ENCODE peak calls at places on chromosomes 11 and 22, in five cellular contexts. One of them, this sample, is unnamed.

GRCh38 chr11:12448131-12448939 is 71.0 kb downstream of the PARVA start:
- DNase-seq in HepG2: no peak
- DNase-seq in HCT116: no peak
- DNase-seq in K562: no peak
- DNase-seq in SK-N-SH: no peak
- DNase-seq in this sample: no peak

GRCh38 chr11:117909611-117910382 is 19.4 kb downstream of the TMPRSS13 start:
- DNase-seq in HCT116: no peak
- DNase-seq in K562: peak
- DNase-seq in HepG2: no peak
- DNase-seq in SK-N-SH: no peak
- DNase-seq in this sample: no peak

GRCh38 chr11:82899191-82899820 is 924 bp downstream of the PRCP start:
- DNase-seq in SK-N-SH: no peak
- DNase-seq in HCT116: no peak
- DNase-seq in K562: no peak
- DNase-seq in HepG2: peak
- DNase-seq in this sample: peak

GRCh38 chr11:64074239-64074638 is 38.5 kb downstream of the FLRT1 start:
- DNase-seq in HepG2: no peak
- DNase-seq in HCT116: no peak
- DNase-seq in SK-N-SH: no peak
- DNase-seq in K562: peak
- DNase-seq in this sample: no peak

GRCh38 chr11:1854132-1854948 is 1.5 kb downstream of the LSP1 start:
- DNase-seq in HepG2: no peak
- DNase-seq in HCT116: no peak
- DNase-seq in K562: no peak
- DNase-seq in SK-N-SH: no peak
- DNase-seq in this sample: peak

GRCh38 chr11:12163181-12163841 is 52.9 kb downstream of the MICAL2 start:
- DNase-seq in HepG2: peak
- DNase-seq in SK-N-SH: no peak
- DNase-seq in K562: no peak
- DNase-seq in HCT116: no peak
- DNase-seq in this sample: no peak

GRCh38 chr11:96704847-96705246 is 315.0 kb downstream of the JRKL start:
- DNase-seq in SK-N-SH: no peak
- DNase-seq in HepG2: no peak
- DNase-seq in K562: no peak
- DNase-seq in HCT116: no peak
- DNase-seq in this sample: no peak

GRCh38 chr11:61279934-61280656 is 15.0 kb downstream of the VWCE start:
- DNase-seq in HepG2: no peak
- DNase-seq in SK-N-SH: no peak
- DNase-seq in HCT116: no peak
- DNase-seq in K562: no peak
- DNase-seq in this sample: no peak

GRCh38 chr11:60281482-60281881 is 1.0 kb downstream of the MS4A4A start:
- DNase-seq in HepG2: no peak
- DNase-seq in HCT116: no peak
- DNase-seq in K562: no peak
- DNase-seq in SK-N-SH: no peak
- DNase-seq in this sample: no peak

GRCh38 chr11:19422257-19422656 is 181.5 kb upstream of the E2F8 start:
- DNase-seq in HCT116: no peak
- DNase-seq in SK-N-SH: no peak
- DNase-seq in HepG2: no peak
- DNase-seq in K562: no peak
- DNase-seq in this sample: no peak

GRCh38 chr11:7613394-7613720 is 59.9 kb downstream of the CYB5R2 start:
- DNase-seq in SK-N-SH: no peak
- DNase-seq in HepG2: peak
- DNase-seq in HCT116: no peak
- DNase-seq in K562: no peak
- DNase-seq in this sample: no peak

GRCh38 chr11:35272391-35272821 is 133.4 kb downstream of the CD44 start:
- DNase-seq in HCT116: no peak
- DNase-seq in K562: no peak
- DNase-seq in SK-N-SH: no peak
- DNase-seq in HepG2: no peak
- DNase-seq in this sample: peak

GRCh38 chr11:36295926-36296325 is at the start of gene PRR5L:
- DNase-seq in HCT116: no peak
- DNase-seq in K562: no peak
- DNase-seq in HepG2: no peak
- DNase-seq in SK-N-SH: no peak
- DNase-seq in this sample: no peak

GRCh38 chr11:45471002-45471665 is 185.0 kb upstream of the SYT13 start:
- DNase-seq in HCT116: no peak
- DNase-seq in SK-N-SH: no peak
- DNase-seq in K562: no peak
- DNase-seq in HepG2: no peak
- DNase-seq in this sample: no peak

GRCh38 chr11:1805525-1805924 is 29.3 kb upstream of the SYT8 start:
- DNase-seq in K562: no peak
- DNase-seq in SK-N-SH: no peak
- DNase-seq in HepG2: no peak
- DNase-seq in HCT116: no peak
- DNase-seq in this sample: no peak

GRCh38 chr11:132119573-132119972 is 749.2 kb downstream of the NTM start:
- DNase-seq in HepG2: no peak
- DNase-seq in HCT116: no peak
- DNase-seq in K562: no peak
- DNase-seq in SK-N-SH: no peak
- DNase-seq in this sample: no peak

GRCh38 chr11:134468081-134468668 is 56.1 kb upstream of the B3GAT1 start:
- DNase-seq in SK-N-SH: no peak
- DNase-seq in HepG2: no peak
- DNase-seq in HCT116: no peak
- DNase-seq in K562: no peak
- DNase-seq in this sample: no peak

GRCh38 chr11:11583801-11584445 is 37.9 kb downstream of the GALNT18 start:
- DNase-seq in HepG2: no peak
- DNase-seq in SK-N-SH: no peak
- DNase-seq in HCT116: no peak
- DNase-seq in K562: no peak
- DNase-seq in this sample: no peak

GRCh38 chr11:31240340-31240904 is 129.1 kb downstream of the DCDC1 start:
- DNase-seq in HCT116: peak
- DNase-seq in SK-N-SH: peak
- DNase-seq in K562: peak
- DNase-seq in HepG2: peak
- DNase-seq in this sample: no peak

GRCh38 chr22:50139843-50140415 is 30.6 kb upstream of the PANX2 start:
- DNase-seq in SK-N-SH: no peak
- DNase-seq in K562: no peak
- DNase-seq in HCT116: no peak
- DNase-seq in HepG2: peak
- DNase-seq in this sample: no peak

GRCh38 chr22:50140615-50141014 is 29.9 kb upstream of the PANX2 start:
- DNase-seq in SK-N-SH: no peak
- DNase-seq in HCT116: no peak
- DNase-seq in HepG2: peak
- DNase-seq in K562: no peak
- DNase-seq in this sample: no peak

GRCh38 chr22:50141462-50141861 is 29.1 kb upstream of the PANX2 start:
- DNase-seq in HCT116: no peak
- DNase-seq in K562: no peak
- DNase-seq in HepG2: no peak
- DNase-seq in SK-N-SH: no peak
- DNase-seq in this sample: no peak

GRCh38 chr22:50143096-50143495 is 27.4 kb upstream of the PANX2 start:
- DNase-seq in HepG2: no peak
- DNase-seq in K562: no peak
- DNase-seq in HCT116: no peak
- DNase-seq in SK-N-SH: no peak
- DNase-seq in this sample: no peak

DNA sequence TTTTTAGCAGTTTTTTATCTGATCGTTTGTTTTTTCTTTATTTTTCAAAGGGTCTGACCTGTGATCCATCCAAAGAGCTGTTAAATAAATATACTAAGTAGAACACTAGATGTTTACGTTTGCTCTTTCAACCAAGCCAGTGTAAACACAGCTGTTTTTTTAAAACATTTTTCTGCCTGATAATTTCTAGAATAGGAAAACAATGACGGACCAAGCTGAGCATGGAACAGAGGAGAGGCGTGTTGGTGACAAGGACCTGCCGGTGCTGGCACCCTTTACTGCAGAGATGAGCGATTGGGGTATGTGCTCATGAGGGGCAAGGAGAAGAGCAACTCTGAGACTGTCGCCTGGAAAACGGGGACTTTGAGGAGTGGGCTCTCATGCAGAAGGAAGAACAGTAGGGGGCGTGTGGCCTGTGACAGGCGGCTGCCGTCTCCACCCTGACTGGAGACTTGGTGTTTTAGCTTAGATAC is 28.6 kb upstream of the PANX2 start:
- DNase-seq in HepG2: no peak
- DNase-seq in SK-N-SH: peak
- DNase-seq in K562: no peak
- DNase-seq in HCT116: no peak
- DNase-seq in this sample: no peak
- TF ChIP-seq ZBTB33 in HepG2: no peak
- TF ChIP-seq ZBTB33 in SK-N-SH: no peak
- TF ChIP-seq ZBTB33 in K562: no peak
- TF ChIP-seq ZBTB33 in HCT116: no peak
- TF ChIP-seq ZBTB33 in this sample: no peak

GRCh38 chr11:91998466-91998865 is 226.2 kb upstream of the FAT3 start:
- DNase-seq in SK-N-SH: no peak
- DNase-seq in K562: no peak
- DNase-seq in HCT116: no peak
- DNase-seq in HepG2: no peak
- DNase-seq in this sample: no peak
- TF ChIP-seq ZBTB33 in SK-N-SH: no peak
- TF ChIP-seq ZBTB33 in K562: no peak
- TF ChIP-seq ZBTB33 in HCT116: no peak
- TF ChIP-seq ZBTB33 in HepG2: no peak
- TF ChIP-seq ZBTB33 in this sample: no peak

GRCh38 chr22:33819743-33820142 is 100.5 kb downstream of the LARGE1 start:
- DNase-seq in HepG2: no peak
- DNase-seq in K562: no peak
- DNase-seq in SK-N-SH: no peak
- DNase-seq in HCT116: no peak
- DNase-seq in this sample: no peak
- TF ChIP-seq ZBTB33 in HepG2: no peak
- TF ChIP-seq ZBTB33 in K562: no peak
- TF ChIP-seq ZBTB33 in SK-N-SH: no peak
- TF ChIP-seq ZBTB33 in HCT116: no peak
- TF ChIP-seq ZBTB33 in this sample: no peak

DNA sequence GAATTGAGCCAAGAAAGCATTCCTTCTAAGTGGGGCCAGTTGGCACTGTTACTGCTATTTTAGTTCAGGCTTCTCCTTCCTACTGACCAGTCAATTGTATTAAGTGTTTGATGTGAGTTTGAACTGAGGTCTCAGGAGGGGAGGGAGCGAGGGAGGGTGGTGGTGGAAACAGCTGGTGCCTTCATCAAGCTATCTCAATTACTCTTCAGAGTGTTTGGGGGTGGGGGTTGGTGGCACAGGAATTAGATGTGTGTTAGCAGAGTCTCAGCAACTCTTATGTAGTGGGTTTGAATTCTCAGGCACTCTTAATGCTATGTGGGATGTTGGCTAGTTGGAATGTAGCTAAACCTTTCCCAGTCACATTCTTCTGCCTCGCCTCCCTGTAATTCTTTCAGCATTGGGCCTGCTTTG is 14.5 kb downstream of the CTNND1 start:
- DNase-seq in SK-N-SH: no peak
- DNase-seq in K562: no peak
- DNase-seq in HepG2: no peak
- DNase-seq in HCT116: no peak
- DNase-seq in this sample: no peak
- TF ChIP-seq ZBTB33 in SK-N-SH: no peak
- TF ChIP-seq ZBTB33 in K562: no peak
- TF ChIP-seq ZBTB33 in HepG2: no peak
- TF ChIP-seq ZBTB33 in HCT116: no peak
- TF ChIP-seq ZBTB33 in this sample: no peak

DNA sequence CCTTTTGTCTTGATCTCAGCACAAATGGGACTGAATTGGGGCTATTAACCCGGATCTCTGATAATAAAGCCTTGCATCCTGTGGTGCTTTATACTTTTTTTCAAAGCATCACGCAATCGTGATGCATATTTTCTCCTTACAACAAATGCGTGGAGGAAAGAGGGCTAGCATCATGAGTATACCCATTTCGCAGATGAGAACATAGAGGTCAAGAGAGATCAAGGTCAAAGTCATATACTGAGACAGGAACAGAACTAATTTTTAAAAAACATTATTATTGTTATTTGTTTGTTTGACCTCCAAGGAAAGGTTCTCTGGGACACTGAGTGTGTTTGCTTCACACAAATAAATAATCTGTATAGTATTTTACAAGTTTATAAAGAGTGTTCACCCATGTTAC is 191.2 kb downstream of the ST3GAL4 start:
- DNase-seq in HepG2: no peak
- DNase-seq in K562: no peak
- DNase-seq in HCT116: no peak
- DNase-seq in SK-N-SH: no peak
- DNase-seq in this sample: no peak
- TF ChIP-seq ZBTB33 in HepG2: no peak
- TF ChIP-seq ZBTB33 in K562: no peak
- TF ChIP-seq ZBTB33 in HCT116: no peak
- TF ChIP-seq ZBTB33 in SK-N-SH: no peak
- TF ChIP-seq ZBTB33 in this sample: no peak

GRCh38 chr11:8636127-8636526 is 42.1 kb upstream of the STK33 start:
- DNase-seq in HepG2: no peak
- DNase-seq in K562: no peak
- DNase-seq in SK-N-SH: no peak
- DNase-seq in HCT116: no peak
- DNase-seq in this sample: no peak

GRCh38 chr11:8634498-8634897 is 40.5 kb upstream of the STK33 start:
- DNase-seq in SK-N-SH: no peak
- DNase-seq in HepG2: no peak
- DNase-seq in HCT116: no peak
- DNase-seq in K562: no peak
- DNase-seq in this sample: no peak

DNA sequence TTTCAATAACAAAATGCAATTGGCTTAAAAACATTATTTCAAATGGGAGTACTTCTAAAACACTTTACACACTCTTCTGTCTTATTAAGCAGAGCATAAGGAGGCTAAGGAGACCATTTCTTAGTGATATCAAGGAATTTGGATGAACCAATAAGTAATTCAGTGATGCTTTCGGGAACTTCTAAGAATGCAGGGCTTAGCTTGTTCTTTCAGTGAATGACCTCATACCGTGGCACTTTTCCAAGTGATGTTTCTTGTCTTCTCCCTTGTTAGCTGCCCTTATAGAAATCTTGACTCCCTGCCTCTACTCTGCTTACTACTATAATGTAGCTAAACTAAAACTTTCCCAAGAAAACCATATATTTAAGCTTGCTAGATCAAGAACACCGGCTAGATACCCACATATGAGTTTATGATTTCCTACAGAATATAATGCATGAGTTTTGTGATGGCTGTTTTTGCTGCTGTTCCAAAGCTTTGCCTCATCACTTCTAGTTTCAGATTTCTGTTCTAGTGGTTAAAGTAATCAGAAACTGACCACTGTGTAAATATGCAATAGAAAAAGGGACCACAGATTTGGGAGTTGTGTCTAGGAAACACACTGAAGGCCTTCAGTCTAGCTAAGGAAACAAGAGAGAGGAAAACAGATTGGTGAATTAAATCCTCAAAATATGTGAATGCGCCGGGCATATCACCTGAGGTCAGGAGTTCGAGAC is 37.5 kb upstream of the STK33 start:
- DNase-seq in SK-N-SH: no peak
- DNase-seq in HCT116: no peak
- DNase-seq in HepG2: no peak
- DNase-seq in K562: no peak
- DNase-seq in this sample: no peak
- TF ChIP-seq ZBTB33 in SK-N-SH: no peak
- TF ChIP-seq ZBTB33 in HCT116: no peak
- TF ChIP-seq ZBTB33 in HepG2: no peak
- TF ChIP-seq ZBTB33 in K562: no peak
- TF ChIP-seq ZBTB33 in this sample: no peak